ENCODE peak calls at places on chromosomes 2 and 18, in seven cellular contexts. U, R, B, O, S, N and Y are unnamed samples. For H3K79me1, the result is how much of the 10 kb centered on the place peaks cover.

GRCh38 chr2:20604401-20604911 is 46.4 kb downstream of the HS1BP3 start:
- DNase-seq in U (no peak), S (no peak), B (no peak), N (no peak), O (no peak), R (no peak), Y (no peak)

GRCh38 chr2:176129013-176129796 is at the start of gene HOXD8:
- DNase-seq in U (peak), O (peak), S (no peak), R (peak), B (no peak), N (no peak), Y (peak)

GRCh38 chr2:147449323-147450080 is 395.3 kb upstream of the ACVR2A start:
- DNase-seq in B (peak), O (no peak), R (peak), N (no peak), S (no peak), U (peak), Y (no peak)

GRCh38 chr2:188378551-188378950 is 86.9 kb downstream of the GULP1 start:
- DNase-seq in N (no peak), U (no peak), S (no peak), O (peak), R (no peak), B (no peak), Y (no peak)

GRCh38 chr18:41391616-41392610 is 563.1 kb upstream of the PIK3C3 start:
- DNase-seq in U (peak), R (peak), S (peak), B (peak), O (peak), N (peak), Y (peak)

GRCh38 chr18:31268985-31269406 is 49.0 kb upstream of the DSG1 start:
- DNase-seq in O (no peak), N (no peak), B (no peak), R (no peak), U (no peak), S (no peak), Y (no peak)

GRCh38 chr2:75647771-75648170 is 1.2 kb downstream of the MRPL19 start:
- DNase-seq in R (no peak), O (no peak), N (no peak), U (no peak), S (no peak), B (no peak), Y (peak)

GRCh38 chr18:23282437-23282781 is 147.1 kb downstream of the CABLES1 start:
- DNase-seq in B (no peak), S (no peak), U (no peak), N (no peak), O (no peak), R (no peak), Y (no peak)

GRCh38 chr18:7221424-7222155 is 9.3 kb upstream of the LRRC30 start:
- DNase-seq in U (peak), B (peak), R (peak), N (peak), O (peak), S (peak), Y (peak)

GRCh38 chr18:374735-375168 is 106.9 kb upstream of the THOC1 start:
- DNase-seq in S (no peak), R (no peak), U (no peak), B (no peak), O (no peak), N (no peak), Y (peak)

GRCh38 chr2:36550006-36550405 is 48.0 kb downstream of the FEZ2 start:
- DNase-seq in R (no peak), S (no peak), U (no peak), N (no peak), B (no peak), O (no peak), Y (no peak)

GRCh38 chr18:41073372-41073954 is 881.6 kb upstream of the PIK3C3 start:
- DNase-seq in B (no peak), N (no peak), O (peak), R (no peak), U (no peak), S (peak), Y (peak)

GRCh38 chr2:237591021-237591370 is 462 bp upstream of the RAB17 start:
- DNase-seq in R (peak), O (no peak), N (no peak), B (no peak), S (peak), U (peak), Y (no peak)

GRCh38 chr2:147433822-147434221 is 411.0 kb upstream of the ACVR2A start:
- DNase-seq in U (no peak), S (no peak), R (no peak), B (no peak), N (no peak), O (no peak), Y (no peak)

GRCh38 chr2:47662547-47662946 is 120.4 kb upstream of the MSH6 start:
- DNase-seq in B (no peak), R (no peak), N (no peak), S (no peak), U (no peak), O (no peak), Y (no peak)
- H3K79me1 ChIP-seq in B (under half), R (under half), N (under half), S (under half), U (under half), O (under half), Y (under half)

DNA sequence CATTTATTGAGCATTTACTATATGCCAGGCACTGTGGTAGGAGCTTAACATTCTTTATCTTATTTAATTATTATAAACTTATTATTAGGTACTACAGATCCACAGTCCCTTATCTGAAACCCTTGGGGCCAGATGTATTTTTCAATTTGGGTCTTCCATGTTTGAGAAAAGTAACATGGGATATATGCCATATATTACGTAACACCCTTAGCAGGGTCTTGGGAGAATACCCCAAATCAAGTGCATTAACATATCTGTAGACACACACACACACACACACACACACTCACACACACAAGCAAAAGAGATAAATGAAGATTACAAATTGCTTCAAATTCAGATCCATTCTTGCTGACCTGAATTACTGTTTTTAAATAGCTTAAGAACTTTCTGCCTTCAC is 13.7 kb downstream of the NTSR2 start:
- DNase-seq in S (no peak), N (no peak), U (no peak), R (no peak), O (no peak), B (no peak), Y (no peak)
- H3K23ac ChIP-seq in S (no peak), N (no peak), U (no peak), R (no peak), O (no peak), B (no peak), Y (no peak)

GRCh38 chr2:60158262-60158661 is 395.2 kb downstream of the BCL11A start:
- DNase-seq in B (no peak), S (no peak), N (no peak), O (no peak), U (no peak), R (no peak), Y (no peak)

GRCh38 chr2:60149151-60149550 is 404.3 kb downstream of the BCL11A start:
- DNase-seq in N (no peak), B (no peak), S (no peak), R (no peak), U (no peak), O (no peak), Y (no peak)

GRCh38 chr2:60148717-60149116 is 404.7 kb downstream of the BCL11A start:
- DNase-seq in N (no peak), B (no peak), U (no peak), S (no peak), O (no peak), R (no peak), Y (no peak)

GRCh38 chr2:60157283-60157682 is 396.2 kb downstream of the BCL11A start:
- DNase-seq in S (no peak), B (no peak), N (no peak), U (no peak), O (no peak), R (no peak), Y (no peak)

DNA sequence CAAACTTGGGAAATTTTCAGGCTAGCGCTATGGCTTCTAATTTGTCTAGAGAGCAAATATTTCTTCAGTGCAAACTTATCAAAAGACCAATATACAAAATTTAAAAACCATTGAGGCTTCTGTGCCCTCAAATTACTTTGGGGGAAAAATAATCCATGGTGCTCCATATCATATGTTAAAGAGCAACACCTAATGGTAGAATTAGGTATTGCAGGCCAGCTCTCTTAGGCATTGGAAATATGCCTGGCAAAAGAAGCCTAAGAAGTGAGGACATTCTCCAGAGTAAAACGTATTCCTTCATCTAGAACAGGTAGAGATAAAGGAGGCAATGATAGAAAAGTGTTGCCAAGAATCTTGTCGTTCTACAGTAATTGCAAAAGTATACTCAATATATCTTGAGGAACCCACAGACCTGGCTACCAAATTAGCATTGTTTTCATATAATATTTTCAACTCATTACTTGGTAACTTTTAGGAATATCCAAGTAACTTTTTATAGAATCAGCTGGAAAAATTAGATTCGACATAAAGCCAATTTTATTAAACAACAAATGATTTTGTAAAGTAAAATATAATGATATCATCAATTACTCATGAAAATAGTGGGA is 401.1 kb downstream of the BCL11A start:
- DNase-seq in R (no peak), N (no peak), S (no peak), O (peak), B (no peak), U (peak), Y (peak)
- H3K79me1 ChIP-seq in R (under half), N (under half), S (under half), O (under half), B (under half), U (under half), Y (under half)

GRCh38 chr18:47285456-47285855 is 34.0 kb upstream of the SKOR2 start:
- DNase-seq in N (no peak), U (no peak), R (no peak), S (no peak), B (no peak), O (no peak), Y (no peak)
- H3K23ac ChIP-seq in N (no peak), U (no peak), R (no peak), S (no peak), B (no peak), O (no peak), Y (no peak)

GRCh38 chr2:124590001-124590400 is 564.9 kb downstream of the CNTNAP5 start:
- DNase-seq in U (no peak), B (no peak), R (no peak), O (no peak), N (no peak), S (no peak), Y (no peak)
- H3K79me1 ChIP-seq in U (under half), B (under half), R (under half), O (under half), N (under half), S (under half), Y (under half)

GRCh38 chr2:59570818-59571217 is 982.6 kb downstream of the BCL11A start:
- DNase-seq in B (no peak), O (no peak), S (no peak), R (no peak), U (no peak), N (no peak), Y (no peak)

GRCh38 chr2:59567115-59567514 is 986.3 kb downstream of the BCL11A start:
- DNase-seq in B (no peak), R (no peak), O (no peak), S (no peak), N (no peak), U (peak), Y (no peak)

GRCh38 chr2:59569124-59569523 is 984.3 kb downstream of the BCL11A start:
- DNase-seq in R (no peak), N (no peak), U (no peak), S (no peak), O (no peak), B (no peak), Y (no peak)
- H3K23ac ChIP-seq in R (no peak), N (no peak), U (no peak), S (no peak), O (no peak), B (no peak), Y (no peak)

GRCh38 chr2:223101340-223102039 is 49.5 kb downstream of the KCNE4 start:
- DNase-seq in R (peak), B (peak), U (peak), N (peak), S (no peak), O (peak), Y (peak)

GRCh38 chr2:223107825-223108224 is 55.8 kb downstream of the KCNE4 start:
- DNase-seq in S (no peak), N (no peak), R (no peak), O (no peak), U (no peak), B (no peak), Y (no peak)

GRCh38 chr2:223102040-223102899 is 50.3 kb downstream of the KCNE4 start:
- DNase-seq in S (no peak), U (no peak), O (no peak), B (no peak), R (no peak), N (no peak), Y (no peak)

GRCh38 chr2:223104741-223105140 is 52.8 kb downstream of the KCNE4 start:
- DNase-seq in U (no peak), N (no peak), O (no peak), B (no peak), S (no peak), R (no peak), Y (no peak)

DNA sequence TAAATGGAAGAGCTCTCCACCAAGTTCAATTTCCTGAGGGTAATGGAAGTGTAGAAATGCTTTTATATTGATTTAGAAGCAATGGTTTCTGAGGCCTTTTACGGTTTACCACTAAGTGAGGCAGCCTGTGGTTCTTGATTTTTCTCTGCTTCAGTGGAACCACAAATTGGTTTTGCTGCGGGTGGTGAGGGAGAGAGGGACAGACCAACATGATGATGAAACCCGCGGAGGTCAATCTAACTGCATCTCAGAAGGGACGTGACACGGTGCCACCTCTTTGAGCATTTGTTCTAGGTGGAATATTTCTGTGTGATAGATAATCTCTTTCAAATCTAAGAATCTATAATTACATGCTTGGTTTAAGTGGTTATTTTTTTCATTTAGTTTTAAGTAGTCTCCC is 52.3 kb downstream of the KCNE4 start:
- DNase-seq in N (no peak), B (no peak), O (no peak), R (no peak), U (no peak), S (peak), Y (no peak)
- H3K79me1 ChIP-seq in N (under half), B (under half), O (under half), R (under half), U (under half), S (under half), Y (under half)

DNA sequence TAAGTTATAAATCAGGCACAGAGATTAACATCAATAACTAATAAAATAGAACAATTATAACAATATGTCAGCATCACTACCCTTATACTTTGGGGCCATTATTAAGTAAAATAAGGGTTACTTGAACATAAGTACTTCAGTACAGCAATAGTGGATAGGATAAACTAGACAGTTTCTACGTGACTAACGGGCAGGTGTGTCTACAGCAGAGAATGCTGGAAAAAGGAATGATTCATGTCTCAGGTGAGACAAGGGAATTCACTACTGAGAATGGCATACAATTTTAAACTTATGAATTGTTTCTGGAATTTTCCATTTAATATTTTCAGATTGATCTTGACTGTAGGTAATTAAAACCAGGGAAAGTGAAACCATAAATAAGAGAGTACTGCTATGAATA is 5.5 kb downstream of the WDR75 start:
- DNase-seq in O (no peak), N (no peak), U (no peak), B (no peak), S (no peak), R (no peak), Y (no peak)
- H3K23ac ChIP-seq in O (no peak), N (no peak), U (no peak), B (no peak), S (no peak), R (no peak), Y (no peak)